ENCODE peak calls at places on chromosome 5, in seven cellular contexts. One of them, this sample, is unnamed.

GRCh38 chr5:113340537-113340936 is 94.3 kb downstream of the TSSK1B start:
- DNase-seq in H9: no peak
- DNase-seq in IMR-90: no peak
- DNase-seq in neuronal stem cell: no peak
- DNase-seq in mesenchymal stem cell: no peak
- DNase-seq in H1: no peak
- DNase-seq in trophoblast cell: no peak
- DNase-seq in this sample: peak; percentile 54

GRCh38 chr5:112511920-112512319 is 92.8 kb upstream of the EPB41L4A start:
- DNase-seq in H9: no peak
- DNase-seq in IMR-90: no peak
- DNase-seq in neuronal stem cell: no peak
- DNase-seq in mesenchymal stem cell: no peak
- DNase-seq in H1: no peak
- DNase-seq in trophoblast cell: no peak
- DNase-seq in this sample: no peak

GRCh38 chr5:56170557-56170956 is 62.6 kb downstream of the ANKRD55 start:
- DNase-seq in H9: no peak
- DNase-seq in IMR-90: peak; percentile 87
- DNase-seq in neuronal stem cell: no peak
- DNase-seq in mesenchymal stem cell: no peak
- DNase-seq in H1: no peak
- DNase-seq in trophoblast cell: no peak
- DNase-seq in this sample: no peak

GRCh38 chr5:96961053-96961452 is 25.2 kb downstream of the LNPEP start:
- DNase-seq in H9: no peak
- DNase-seq in IMR-90: no peak
- DNase-seq in neuronal stem cell: no peak
- DNase-seq in mesenchymal stem cell: no peak
- DNase-seq in H1: no peak
- DNase-seq in trophoblast cell: no peak
- DNase-seq in this sample: no peak

GRCh38 chr5:139637438-139638089 is 10.6 kb upstream of the CXXC5 start:
- DNase-seq in H9: peak; percentile 84
- DNase-seq in IMR-90: peak; percentile 74
- DNase-seq in neuronal stem cell: no peak
- DNase-seq in mesenchymal stem cell: peak; percentile 90
- DNase-seq in H1: peak; percentile 85
- DNase-seq in trophoblast cell: no peak
- DNase-seq in this sample: peak; percentile 89

GRCh38 chr5:144187699-144188294 is 17.1 kb downstream of the KCTD16 start:
- DNase-seq in H9: no peak
- DNase-seq in IMR-90: peak; percentile 99
- DNase-seq in neuronal stem cell: no peak
- DNase-seq in mesenchymal stem cell: peak; percentile 97
- DNase-seq in H1: no peak
- DNase-seq in trophoblast cell: no peak
- DNase-seq in this sample: no peak

GRCh38 chr5:139378101-139378825 is 4.8 kb downstream of the SLC23A1 start:
- DNase-seq in H9: peak; percentile 65
- DNase-seq in IMR-90: no peak
- DNase-seq in neuronal stem cell: no peak
- DNase-seq in mesenchymal stem cell: no peak
- DNase-seq in H1: no peak
- DNase-seq in trophoblast cell: peak; percentile 7
- DNase-seq in this sample: no peak

GRCh38 chr5:116374434-116374852 is 200.2 kb downstream of the SEMA6A start:
- DNase-seq in H9: no peak
- DNase-seq in IMR-90: no peak
- DNase-seq in neuronal stem cell: no peak
- DNase-seq in mesenchymal stem cell: no peak
- DNase-seq in H1: no peak
- DNase-seq in trophoblast cell: no peak
- DNase-seq in this sample: no peak

GRCh38 chr5:127229185-127229889 is 61.3 kb upstream of the MEGF10 start:
- DNase-seq in H9: peak; percentile 56
- DNase-seq in IMR-90: peak; percentile 6
- DNase-seq in neuronal stem cell: peak; percentile 12
- DNase-seq in mesenchymal stem cell: peak; percentile 30
- DNase-seq in H1: peak; percentile 72
- DNase-seq in trophoblast cell: peak; percentile 73
- DNase-seq in this sample: peak; percentile 57

GRCh38 chr5:122723606-122724352 is 51.1 kb upstream of the SNX2 start:
- DNase-seq in H9: no peak
- DNase-seq in IMR-90: peak; percentile 89
- DNase-seq in neuronal stem cell: no peak
- DNase-seq in mesenchymal stem cell: no peak
- DNase-seq in H1: no peak
- DNase-seq in trophoblast cell: no peak
- DNase-seq in this sample: peak; percentile 60

GRCh38 chr5:43389679-43390329 is 22.4 kb downstream of the CCL28 start:
- DNase-seq in H9: peak; percentile 45
- DNase-seq in IMR-90: peak; percentile 90
- DNase-seq in neuronal stem cell: peak; percentile 58
- DNase-seq in mesenchymal stem cell: peak; percentile 92
- DNase-seq in H1: peak; percentile 50
- DNase-seq in trophoblast cell: peak; percentile 67
- DNase-seq in this sample: peak; percentile 94

GRCh38 chr5:81579525-81579924 is 171.4 kb downstream of the SSBP2 start:
- DNase-seq in H9: no peak
- DNase-seq in IMR-90: peak; percentile 11
- DNase-seq in neuronal stem cell: no peak
- DNase-seq in mesenchymal stem cell: peak; percentile 56
- DNase-seq in H1: no peak
- DNase-seq in trophoblast cell: no peak
- DNase-seq in this sample: no peak

GRCh38 chr5:90221947-90222346 is 187.6 kb downstream of the CETN3 start:
- DNase-seq in H9: no peak
- DNase-seq in IMR-90: peak; percentile 16
- DNase-seq in neuronal stem cell: no peak
- DNase-seq in mesenchymal stem cell: peak; percentile 15
- DNase-seq in H1: no peak
- DNase-seq in trophoblast cell: peak; percentile 20
- DNase-seq in this sample: no peak

GRCh38 chr5:36870399-36871040 is 6.0 kb upstream of the NIPBL start:
- DNase-seq in H9: no peak
- DNase-seq in IMR-90: peak; percentile 70
- DNase-seq in neuronal stem cell: no peak
- DNase-seq in mesenchymal stem cell: peak; percentile 78
- DNase-seq in H1: no peak
- DNase-seq in trophoblast cell: no peak
- DNase-seq in this sample: peak; percentile 81

GRCh38 chr5:1827410-1828397 is 26.5 kb downstream of the NDUFS6 start:
- DNase-seq in H9: peak; percentile 70
- DNase-seq in IMR-90: no peak
- DNase-seq in neuronal stem cell: no peak
- DNase-seq in mesenchymal stem cell: no peak
- DNase-seq in H1: peak; percentile 81
- DNase-seq in trophoblast cell: peak; percentile 11
- DNase-seq in this sample: peak; percentile 46

GRCh38 chr5:72326298-72326649 is 6.1 kb downstream of the PTCD2 start:
- DNase-seq in H9: no peak
- DNase-seq in IMR-90: no peak
- DNase-seq in neuronal stem cell: no peak
- DNase-seq in mesenchymal stem cell: no peak
- DNase-seq in H1: no peak
- DNase-seq in trophoblast cell: no peak
- DNase-seq in this sample: no peak

GRCh38 chr5:167713186-167713585 is 578.3 kb upstream of the WWC1 start:
- DNase-seq in H9: no peak
- DNase-seq in IMR-90: no peak
- DNase-seq in neuronal stem cell: no peak
- DNase-seq in mesenchymal stem cell: no peak
- DNase-seq in H1: no peak
- DNase-seq in trophoblast cell: no peak
- DNase-seq in this sample: no peak

GRCh38 chr5:107572800-107573368 is 97.9 kb downstream of the EFNA5 start:
- DNase-seq in H9: no peak
- DNase-seq in IMR-90: no peak
- DNase-seq in neuronal stem cell: peak; percentile 30
- DNase-seq in mesenchymal stem cell: no peak
- DNase-seq in H1: no peak
- DNase-seq in trophoblast cell: no peak
- DNase-seq in this sample: no peak
- H3K4me2 ChIP-seq in H9: no peak overlapping the region
- H3K4me2 ChIP-seq in IMR-90: no peak overlapping the region
- H3K4me2 ChIP-seq in neuronal stem cell: no peak overlapping the region
- H3K4me2 ChIP-seq in mesenchymal stem cell: no peak overlapping the region
- H3K4me2 ChIP-seq in H1: peak overlapping the region; percentile 11
- H3K4me2 ChIP-seq in trophoblast cell: no peak overlapping the region
- H3K4me2 ChIP-seq in this sample: no peak overlapping the region

GRCh38 chr5:8807636-8808035 is 738.2 kb downstream of the SEMA5A start:
- DNase-seq in H9: no peak
- DNase-seq in IMR-90: peak; percentile 52
- DNase-seq in neuronal stem cell: no peak
- DNase-seq in mesenchymal stem cell: peak; percentile 58
- DNase-seq in H1: no peak
- DNase-seq in trophoblast cell: peak; percentile 4
- DNase-seq in this sample: peak; percentile 28
- H2BK5ac ChIP-seq in H9: no peak overlapping the region
- H2BK5ac ChIP-seq in IMR-90: no peak overlapping the region
- H2BK5ac ChIP-seq in neuronal stem cell: no peak overlapping the region
- H2BK5ac ChIP-seq in mesenchymal stem cell: no peak overlapping the region
- H2BK5ac ChIP-seq in H1: no peak overlapping the region
- H2BK5ac ChIP-seq in trophoblast cell: no peak overlapping the region
- H2BK5ac ChIP-seq in this sample: no peak overlapping the region

GRCh38 chr5:10527281-10527950 is 36.5 kb upstream of the ANKRD33B start:
- DNase-seq in H9: no peak
- DNase-seq in IMR-90: peak; percentile 23
- DNase-seq in neuronal stem cell: no peak
- DNase-seq in mesenchymal stem cell: no peak
- DNase-seq in H1: no peak
- DNase-seq in trophoblast cell: no peak
- DNase-seq in this sample: no peak
- H3K4me2 ChIP-seq in H9: no peak overlapping the region
- H3K4me2 ChIP-seq in IMR-90: no peak overlapping the region
- H3K4me2 ChIP-seq in neuronal stem cell: no peak overlapping the region
- H3K4me2 ChIP-seq in mesenchymal stem cell: no peak overlapping the region
- H3K4me2 ChIP-seq in H1: no peak overlapping the region
- H3K4me2 ChIP-seq in trophoblast cell: no peak overlapping the region
- H3K4me2 ChIP-seq in this sample: no peak overlapping the region

GRCh38 chr5:171571663-171572062 is 152.2 kb downstream of the FGF18 start:
- DNase-seq in H9: no peak
- DNase-seq in IMR-90: peak; percentile 42
- DNase-seq in neuronal stem cell: no peak
- DNase-seq in mesenchymal stem cell: peak; percentile 33
- DNase-seq in H1: no peak
- DNase-seq in trophoblast cell: no peak
- DNase-seq in this sample: no peak
- H2BK5ac ChIP-seq in H9: no peak overlapping the region
- H2BK5ac ChIP-seq in IMR-90: no peak overlapping the region
- H2BK5ac ChIP-seq in neuronal stem cell: no peak overlapping the region
- H2BK5ac ChIP-seq in mesenchymal stem cell: no peak overlapping the region
- H2BK5ac ChIP-seq in H1: no peak overlapping the region
- H2BK5ac ChIP-seq in trophoblast cell: no peak overlapping the region
- H2BK5ac ChIP-seq in this sample: no peak overlapping the region

DNA sequence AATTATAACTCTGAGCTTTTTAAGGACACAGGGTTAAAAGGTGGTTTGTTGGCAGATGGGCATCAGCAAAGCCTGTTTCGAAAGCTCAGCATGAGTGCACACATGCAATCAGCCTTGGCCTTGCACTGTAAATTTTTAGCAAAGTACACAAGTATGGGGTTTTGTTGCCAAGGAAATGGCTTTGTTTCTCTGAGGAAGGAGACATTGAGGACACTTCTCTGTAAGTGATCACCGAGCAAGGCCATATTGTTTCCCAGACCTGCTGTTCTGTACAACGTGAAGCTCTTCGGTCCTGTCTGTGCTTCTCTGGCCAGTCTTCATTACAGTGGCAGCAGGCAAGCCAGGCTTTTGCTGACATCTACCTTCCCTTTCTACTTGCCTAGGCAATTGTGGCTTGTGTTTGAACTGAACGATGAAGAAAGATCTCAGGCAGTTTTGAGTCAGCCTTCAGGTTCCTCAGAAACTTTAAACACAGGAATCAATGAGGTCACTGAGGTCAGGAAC is 27.9 kb upstream of the GLRX start:
- DNase-seq in H9: no peak
- DNase-seq in IMR-90: no peak
- DNase-seq in neuronal stem cell: no peak
- DNase-seq in mesenchymal stem cell: peak; percentile 51
- DNase-seq in H1: no peak
- DNase-seq in trophoblast cell: no peak
- DNase-seq in this sample: no peak
- H3K4me2 ChIP-seq in H9: no peak overlapping the region
- H3K4me2 ChIP-seq in IMR-90: no peak overlapping the region
- H3K4me2 ChIP-seq in neuronal stem cell: no peak overlapping the region
- H3K4me2 ChIP-seq in mesenchymal stem cell: no peak overlapping the region
- H3K4me2 ChIP-seq in H1: no peak overlapping the region
- H3K4me2 ChIP-seq in trophoblast cell: no peak overlapping the region
- H3K4me2 ChIP-seq in this sample: no peak overlapping the region

GRCh38 chr5:171387970-171388815 is 544 bp downstream of the NPM1 start:
- DNase-seq in H9: peak; percentile 69
- DNase-seq in IMR-90: peak; percentile 75
- DNase-seq in neuronal stem cell: peak; percentile 58
- DNase-seq in mesenchymal stem cell: peak; percentile 85
- DNase-seq in H1: peak; percentile 76
- DNase-seq in trophoblast cell: peak; percentile 33
- DNase-seq in this sample: peak; percentile 87
- H2BK5ac ChIP-seq in H9: no peak overlapping the region
- H2BK5ac ChIP-seq in IMR-90: peak overlapping the region; percentile 56
- H2BK5ac ChIP-seq in neuronal stem cell: peak overlapping the region; percentile 90
- H2BK5ac ChIP-seq in mesenchymal stem cell: peak overlapping the region; percentile 88
- H2BK5ac ChIP-seq in H1: peak overlapping the region; percentile 75
- H2BK5ac ChIP-seq in trophoblast cell: peak overlapping the region; percentile 65
- H2BK5ac ChIP-seq in this sample: peak overlapping the region; percentile 41

GRCh38 chr5:34611829-34612415 is 44.2 kb upstream of the RAI14 start:
- DNase-seq in H9: no peak
- DNase-seq in IMR-90: no peak
- DNase-seq in neuronal stem cell: no peak
- DNase-seq in mesenchymal stem cell: no peak
- DNase-seq in H1: no peak
- DNase-seq in trophoblast cell: no peak
- DNase-seq in this sample: no peak

GRCh38 chr5:34606101-34606500 is 50.0 kb upstream of the RAI14 start:
- DNase-seq in H9: no peak
- DNase-seq in IMR-90: no peak
- DNase-seq in neuronal stem cell: no peak
- DNase-seq in mesenchymal stem cell: no peak
- DNase-seq in H1: no peak
- DNase-seq in trophoblast cell: no peak
- DNase-seq in this sample: no peak

GRCh38 chr5:34608368-34608767 is 47.8 kb upstream of the RAI14 start:
- DNase-seq in H9: no peak
- DNase-seq in IMR-90: no peak
- DNase-seq in neuronal stem cell: no peak
- DNase-seq in mesenchymal stem cell: no peak
- DNase-seq in H1: no peak
- DNase-seq in trophoblast cell: no peak
- DNase-seq in this sample: no peak

GRCh38 chr5:34610576-34610975 is 45.6 kb upstream of the RAI14 start:
- DNase-seq in H9: no peak
- DNase-seq in IMR-90: no peak
- DNase-seq in neuronal stem cell: peak; percentile 5
- DNase-seq in mesenchymal stem cell: no peak
- DNase-seq in H1: no peak
- DNase-seq in trophoblast cell: no peak
- DNase-seq in this sample: no peak

GRCh38 chr5:34609951-34610431 is 46.1 kb upstream of the RAI14 start:
- DNase-seq in H9: no peak
- DNase-seq in IMR-90: peak; percentile 50
- DNase-seq in neuronal stem cell: peak; percentile 17
- DNase-seq in mesenchymal stem cell: peak; percentile 31
- DNase-seq in H1: no peak
- DNase-seq in trophoblast cell: no peak
- DNase-seq in this sample: peak; percentile 82
- H3K4me2 ChIP-seq in H9: no peak overlapping the region
- H3K4me2 ChIP-seq in IMR-90: no peak overlapping the region
- H3K4me2 ChIP-seq in neuronal stem cell: peak overlapping the region; percentile 26
- H3K4me2 ChIP-seq in mesenchymal stem cell: peak overlapping the region; percentile 33
- H3K4me2 ChIP-seq in H1: peak overlapping the region; percentile 19
- H3K4me2 ChIP-seq in trophoblast cell: no peak overlapping the region
- H3K4me2 ChIP-seq in this sample: no peak overlapping the region

GRCh38 chr5:30384171-30384570 is 809.3 kb upstream of the CDH6 start:
- DNase-seq in H9: no peak
- DNase-seq in IMR-90: no peak
- DNase-seq in neuronal stem cell: no peak
- DNase-seq in mesenchymal stem cell: no peak
- DNase-seq in H1: no peak
- DNase-seq in trophoblast cell: no peak
- DNase-seq in this sample: no peak
- H2BK5ac ChIP-seq in H9: no peak overlapping the region
- H2BK5ac ChIP-seq in IMR-90: no peak overlapping the region
- H2BK5ac ChIP-seq in neuronal stem cell: no peak overlapping the region
- H2BK5ac ChIP-seq in mesenchymal stem cell: no peak overlapping the region
- H2BK5ac ChIP-seq in H1: no peak overlapping the region
- H2BK5ac ChIP-seq in trophoblast cell: no peak overlapping the region
- H2BK5ac ChIP-seq in this sample: no peak overlapping the region